ENCODE peak calls at places on chromosome 16, in six cellular contexts. F is left ventricle myocardium inferior, X is dorsolateral prefrontal cortex, R is cardiac muscle cell, O is fibroblast of the aortic adventitia, S is esophagus squamous epithelium. E is an unnamed sample.

GRCh38 chr16:88856122-88856827 is 472 bp downstream of the GALNS start:
- DNase-seq in F (no peak), X (no peak), R (no peak), O (no peak), S (no peak), E (no peak)

GRCh38 chr16:57413301-57413730 is 8.7 kb downstream of the CCL17 start:
- DNase-seq in F (no peak), X (no peak), R (no peak), O (no peak), S (no peak), E (no peak)

GRCh38 chr16:70575376-70575775 is 51.8 kb downstream of the SF3B3 start:
- DNase-seq in F (no peak), X (no peak), R (no peak), O (no peak), S (no peak), E (no peak)

GRCh38 chr16:9035986-9036385 is 55.5 kb upstream of the HAPSTR1 start:
- DNase-seq in F (no peak), X (no peak), R (no peak), O (no peak), S (no peak), E (no peak)

GRCh38 chr16:67966549-67967182 is 1.8 kb downstream of the SLC12A4 start:
- DNase-seq in F (no peak), X (no peak), R (peak; percentile 33), O (peak; percentile 66), S (no peak), E (no peak)

GRCh38 chr16:52729731-52730130 is 182.8 kb upstream of the TOX3 start:
- DNase-seq in F (no peak), X (no peak), R (no peak), O (no peak), S (no peak), E (no peak)

GRCh38 chr16:27671410-27671809 is 121.5 kb downstream of the KATNIP start:
- DNase-seq in F (no peak), X (no peak), R (no peak), O (no peak), S (no peak), E (no peak)

GRCh38 chr16:28495098-28495793 is 803 bp downstream of the APOBR start:
- DNase-seq in F (no peak), X (no peak), R (no peak), O (no peak), S (no peak), E (no peak)

GRCh38 chr16:19135896-19136438 is 22.2 kb downstream of the ITPRIPL2 start:
- DNase-seq in F (peak; percentile 43), X (no peak), R (no peak), O (no peak), S (no peak), E (no peak)

GRCh38 chr16:53482123-53482522 is 20.9 kb downstream of the AKTIP start:
- DNase-seq in F (no peak), X (no peak), R (peak; percentile 17), O (no peak), S (no peak), E (no peak)

GRCh38 chr16:81841709-81842108 is 62.6 kb downstream of the PLCG2 start:
- DNase-seq in F (no peak), X (no peak), R (no peak), O (no peak), S (no peak), E (no peak)

GRCh38 chr16:79055251-79055972 is 545.1 kb downstream of the MAF start:
- DNase-seq in F (no peak), X (no peak), R (no peak), O (no peak), S (no peak), E (no peak)

GRCh38 chr16:20916927-20917326 is 16.4 kb downstream of the LYRM1 start:
- DNase-seq in F (no peak), X (no peak), R (no peak), O (no peak), S (no peak), E (no peak)

GRCh38 chr16:50271148-50272041 is 5.0 kb downstream of the ADCY7 start:
- DNase-seq in F (no peak), X (peak; percentile 40), R (no peak), O (no peak), S (no peak), E (no peak)

GRCh38 chr16:8571061-8571596 is 19.2 kb downstream of the TMEM114 start:
- DNase-seq in F (no peak), X (no peak), R (peak; percentile 69), O (peak; percentile 52), S (no peak), E (no peak)

GRCh38 chr16:72945081-72945480 is 102.8 kb downstream of the ZFHX3 start:
- DNase-seq in F (no peak), X (no peak), R (no peak), O (no peak), S (no peak), E (no peak)

GRCh38 chr16:63945805-63946204 is 1176.1 kb downstream of the CDH11 start:
- DNase-seq in F (no peak), X (no peak), R (no peak), O (no peak), S (no peak), E (no peak)

GRCh38 chr16:68246671-68247070 is 1.5 kb downstream of the PLA2G15 start:
- DNase-seq in F (no peak), X (no peak), R (no peak), O (no peak), S (no peak), E (no peak)

GRCh38 chr16:89373355-89374110 is 116.8 kb downstream of the ANKRD11 start:
- DNase-seq in F (no peak), X (no peak), R (peak; percentile 44), O (peak; percentile 71), S (no peak), E (no peak)

GRCh38 chr16:67650023-67650422 is 5.1 kb downstream of the CARMIL2 start:
- DNase-seq in F (no peak), X (no peak), R (no peak), O (no peak), S (no peak), E (no peak)

GRCh38 chr16:79612207-79612606 is 11.7 kb upstream of the MAF start:
- DNase-seq in F (no peak), X (no peak), R (no peak), O (no peak), S (no peak), E (no peak)

GRCh38 chr16:87602821-87603683 is 744 bp downstream of the JPH3 start:
- DNase-seq in F (no peak), X (no peak), R (no peak), O (no peak), S (no peak), E (peak; percentile 42)

GRCh38 chr16:27251561-27252205 is 16.9 kb downstream of the NSMCE1 start:
- DNase-seq in F (no peak), X (no peak), R (no peak), O (no peak), S (no peak), E (no peak)

GRCh38 chr16:16150117-16150877 is 73.0 kb downstream of the ABCC6 start:
- DNase-seq in F (peak; percentile 76), X (peak; percentile 93), R (peak; percentile 95), O (peak; percentile 79), S (no peak), E (no peak)

GRCh38 chr16:22075043-22075757 is 17.1 kb upstream of the VWA3A start:
- DNase-seq in F (no peak), X (no peak), R (no peak), O (no peak), S (no peak), E (no peak)

GRCh38 chr16:47978491-47979490 is 177.0 kb downstream of the ABCC12 start:
- DNase-seq in F (no peak), X (no peak), R (no peak), O (no peak), S (no peak), E (no peak)

GRCh38 chr16:77863250-77863649 is 74.9 kb downstream of the VAT1L start:
- DNase-seq in F (no peak), X (no peak), R (no peak), O (no peak), S (no peak), E (no peak)

DNA sequence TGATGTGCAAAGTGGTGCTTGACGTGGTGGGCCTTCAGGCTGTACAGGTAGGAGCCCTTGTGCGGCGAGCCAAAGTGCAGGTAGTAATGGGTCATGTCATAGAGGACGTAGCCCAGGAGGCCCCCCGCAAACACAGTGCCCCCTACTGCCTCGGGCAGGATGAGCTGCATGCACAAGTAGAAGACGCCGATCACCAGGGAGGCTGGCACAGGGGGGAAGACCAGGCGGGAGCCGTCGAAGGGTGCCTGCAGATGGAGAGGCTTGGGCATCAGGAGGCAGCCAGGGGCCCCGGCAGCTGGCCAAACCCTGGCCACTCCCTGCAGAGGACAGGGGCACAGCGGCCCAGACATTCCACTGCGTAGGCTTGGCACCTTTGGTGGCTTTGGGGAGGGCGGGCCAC is 15.7 kb upstream of the MLKL start:
- DNase-seq in F (no peak), X (no peak), R (no peak), O (no peak), S (no peak), E (no peak)
- TF ChIP-seq CTCF in F (no peak), X (no peak), R (no peak), O (no peak), S (no peak), E (no peak)

GRCh38 chr16:84990782-84991181 is 20.6 kb downstream of the ZDHHC7 start:
- DNase-seq in F (no peak), X (no peak), R (no peak), O (no peak), S (no peak), E (no peak)
- TF ChIP-seq CTCF in F (no peak), X (no peak), R (no peak), O (no peak), S (no peak), E (no peak)

GRCh38 chr16:83840060-83840617 is 32.4 kb downstream of the HSBP1 start:
- DNase-seq in F (no peak), X (no peak), R (no peak), O (no peak), S (no peak), E (no peak)
- TF ChIP-seq CTCF in F (no peak), X (no peak), R (no peak), O (no peak), S (no peak), E (no peak)

GRCh38 chr16:12159028-12159427 is 182.5 kb downstream of the SNX29 start:
- DNase-seq in F (no peak), X (no peak), R (no peak), O (peak; percentile 61), S (no peak), E (no peak)
- TF ChIP-seq CTCF in F (no peak), X (no peak), R (no peak), O (no peak), S (no peak), E (no peak)

DNA sequence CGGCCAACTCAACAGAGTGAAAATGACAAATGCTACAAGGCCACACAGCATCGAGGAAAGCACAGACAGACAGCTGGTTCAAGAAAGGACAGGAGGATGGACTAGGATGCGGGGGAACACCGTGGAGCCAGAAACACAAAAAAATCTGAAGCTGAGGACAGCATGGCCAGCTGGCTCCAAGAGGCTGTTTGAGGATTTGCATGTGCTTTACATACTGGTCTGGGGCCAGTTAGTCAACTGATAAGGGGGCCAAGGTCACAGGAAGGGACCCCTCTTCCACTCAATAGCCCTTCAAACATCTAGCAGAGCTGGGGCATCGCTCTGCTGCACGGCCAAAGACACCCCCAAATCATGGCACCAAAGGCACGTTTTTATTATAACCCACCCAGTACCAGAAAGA is 7.7 kb upstream of the SRL start:
- DNase-seq in F (no peak), X (no peak), R (no peak), O (no peak), S (no peak), E (no peak)
- TF ChIP-seq CTCF in F (no peak), X (no peak), R (no peak), O (no peak), S (no peak), E (no peak)

GRCh38 chr16:2148714-2149629 is 547 bp downstream of the RAB26 start:
- DNase-seq in F (no peak), X (no peak), R (no peak), O (no peak), S (no peak), E (no peak)
- TF ChIP-seq CTCF in F (no peak), X (no peak), R (no peak), O (no peak), S (peak; percentile 29), E (no peak)